ENCODE peak calls at places on chromosomes 2 and 18, in five cellular contexts. P is brain microvascular endothelial cell, R is pancreas, N is mesendoderm, H is heart right ventricle. O is an unnamed sample.
A peak's percentile ranks its signal among the peaks of the same experiment; 100 is the strongest.

GRCh38 chr2:10279472-10279870 is 23.2 kb upstream of the HPCAL1 start:
- DNase-seq in P (no peak), R (no peak), N (no peak), H (no peak), O (no peak)

GRCh38 chr2:68390600-68390999 is 25.5 kb downstream of the PLEK start:
- DNase-seq in P (no peak), R (no peak), N (no peak), H (no peak), O (no peak)

GRCh38 chr2:118437501-118437900 is 349.2 kb downstream of the INSIG2 start:
- DNase-seq in P (no peak), R (no peak), N (no peak), H (no peak), O (no peak)

GRCh38 chr2:202758638-202759037 is 112.9 kb downstream of the ICA1L start:
- DNase-seq in P (no peak), R (no peak), N (no peak), H (no peak), O (no peak)

GRCh38 chr2:39571197-39571731 is 94.5 kb upstream of the TMEM178A start:
- DNase-seq in P (no peak), R (no peak), N (peak; percentile 57), H (no peak), O (peak; percentile 68)

GRCh38 chr2:203818656-203819055 is 48.9 kb upstream of the CTLA4 start:
- DNase-seq in P (no peak), R (no peak), N (no peak), H (no peak), O (no peak)

GRCh38 chr18:51321696-51322095 is 124.2 kb upstream of the MEX3C start:
- DNase-seq in P (no peak), R (no peak), N (peak; percentile 42), H (no peak), O (no peak)

GRCh38 chr2:41040782-41041181 is 588.9 kb upstream of the SLC8A1 start:
- DNase-seq in P (no peak), R (no peak), N (no peak), H (no peak), O (no peak)

GRCh38 chr2:3536682-3537632 is 17.6 kb upstream of the ADI1 start:
- DNase-seq in P (peak; percentile 68), R (no peak), N (peak; percentile 72), H (peak; percentile 68), O (peak; percentile 73)

GRCh38 chr2:136117909-136118818 is at the start of gene CXCR4:
- DNase-seq in P (no peak), R (peak; percentile 37), N (peak; percentile 96), H (peak; percentile 76), O (peak; percentile 85)

GRCh38 chr2:98465456-98466201 is 21.0 kb downstream of the INPP4A start:
- DNase-seq in P (no peak), R (peak; percentile 47), N (no peak), H (peak; percentile 81), O (peak; percentile 66)

GRCh38 chr2:71605173-71605641 is 151.8 kb downstream of the DYSF start:
- DNase-seq in P (no peak), R (no peak), N (no peak), H (no peak), O (peak; percentile 35)

GRCh38 chr2:13006407-13006806 is 289.7 kb downstream of the TRIB2 start:
- DNase-seq in P (no peak), R (no peak), N (no peak), H (no peak), O (no peak)

GRCh38 chr2:212327171-212327809 is 211.3 kb downstream of the ERBB4 start:
- DNase-seq in P (no peak), R (no peak), N (no peak), H (no peak), O (no peak)

GRCh38 chr2:9107168-9108025 is 99.2 kb upstream of the ASAP2 start:
- DNase-seq in P (no peak), R (no peak), N (no peak), H (no peak), O (no peak)

GRCh38 chr2:233331536-233331935 is 22.8 kb upstream of the DGKD start:
- DNase-seq in P (no peak), R (no peak), N (no peak), H (peak; percentile 71), O (peak; percentile 81)

GRCh38 chr18:24274822-24275221 is 122.8 kb downstream of the OSBPL1A start:
- DNase-seq in P (no peak), R (no peak), N (no peak), H (peak; percentile 23), O (no peak)

GRCh38 chr2:140275427-140275826 is 1495.2 kb upstream of the NXPH2 start:
- DNase-seq in P (no peak), R (no peak), N (no peak), H (no peak), O (no peak)

GRCh38 chr18:77013777-77014525 is 118.6 kb downstream of the MBP start:
- DNase-seq in P (no peak), R (no peak), N (no peak), H (peak; percentile 68), O (peak; percentile 73)

GRCh38 chr18:75880913-75881504 is 453.5 kb upstream of the SMIM21 start:
- DNase-seq in P (no peak), R (no peak), N (no peak), H (no peak), O (no peak)

GRCh38 chr2:41527525-41528323 is 520.1 kb upstream of the PKDCC start:
- DNase-seq in P (no peak), R (no peak), N (no peak), H (no peak), O (no peak)

GRCh38 chr2:79887747-79888374 is 375.0 kb downstream of the CTNNA2 start:
- DNase-seq in P (peak; percentile 48), R (peak; percentile 48), N (peak; percentile 69), H (peak; percentile 17), O (peak; percentile 47)

GRCh38 chr18:58223717-58224424 is 179.8 kb downstream of the NEDD4L start:
- DNase-seq in P (peak; percentile 87), R (peak; percentile 85), N (peak; percentile 51), H (peak; percentile 71), O (peak; percentile 84)

GRCh38 chr18:58221060-58221725 is 177.2 kb downstream of the NEDD4L start:
- DNase-seq in P (peak; percentile 92), R (peak; percentile 54), N (peak; percentile 98), H (no peak), O (no peak)

GRCh38 chr18:58224425-58224750 is 180.4 kb downstream of the NEDD4L start:
- DNase-seq in P (no peak), R (no peak), N (no peak), H (no peak), O (no peak)

GRCh38 chr18:58225101-58225500 is 181.1 kb downstream of the NEDD4L start:
- DNase-seq in P (no peak), R (no peak), N (no peak), H (no peak), O (no peak)

DNA sequence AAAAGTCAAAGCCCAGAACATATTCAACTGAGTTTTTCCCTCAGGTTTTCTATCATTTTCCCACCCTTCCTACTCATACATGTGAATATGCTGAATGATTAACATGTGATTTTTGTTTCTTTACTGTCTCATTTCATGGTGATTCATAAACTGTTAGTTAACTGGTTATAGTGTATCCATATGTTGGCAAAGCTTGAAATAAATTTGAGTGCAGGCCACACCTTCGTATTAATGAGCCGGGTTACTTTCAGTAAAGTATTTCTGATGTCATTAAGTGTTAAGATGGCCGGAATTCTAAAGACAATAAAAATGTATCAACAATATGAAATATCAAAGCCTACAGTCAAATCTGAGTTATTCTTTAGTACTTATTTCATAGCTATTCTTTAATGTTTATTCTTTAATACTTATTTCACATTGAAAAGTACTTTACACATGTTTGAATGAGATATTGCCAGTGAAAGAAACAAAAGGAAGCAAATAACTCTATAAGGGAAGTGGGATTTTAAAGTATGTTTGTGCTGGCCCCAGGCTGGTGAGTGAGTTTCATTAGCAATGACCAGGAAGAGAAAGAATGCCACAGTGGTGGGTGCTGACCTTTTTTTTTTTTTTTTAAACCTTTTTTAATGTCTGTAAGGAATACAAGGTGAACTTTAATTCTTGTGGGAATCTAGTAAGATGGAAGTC is 178.6 kb downstream of the NEDD4L start:
- DNase-seq in P (no peak), R (no peak), N (no peak), H (no peak), O (no peak)
- H3K27ac ChIP-seq in P (peak overlapping the region; percentile 94), R (peak overlapping the region; percentile 94), N (no peak overlapping the region), H (no peak overlapping the region), O (no peak overlapping the region)

GRCh38 chr2:157036715-157037114 is 220.8 kb upstream of the GALNT5 start:
- DNase-seq in P (no peak), R (no peak), N (no peak), H (no peak), O (no peak)

DNA sequence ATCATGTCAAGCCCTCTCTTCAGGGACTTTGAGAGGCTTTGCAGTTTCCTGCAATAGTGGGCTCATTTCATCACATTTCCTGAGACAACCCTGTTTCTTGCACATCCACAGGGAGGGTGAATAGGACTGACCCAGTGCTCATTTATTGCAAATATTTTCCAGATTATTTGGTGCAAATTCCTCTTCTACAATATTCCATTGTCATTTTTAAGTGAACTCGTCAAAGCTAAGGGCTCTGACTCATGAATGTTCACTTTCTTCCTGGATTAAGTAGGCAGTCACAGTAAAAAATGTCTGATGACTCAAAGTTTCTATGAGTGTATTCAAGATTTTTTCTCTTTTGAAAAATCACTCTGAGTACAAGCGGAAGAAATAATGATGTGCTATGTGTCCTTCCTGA is 225.5 kb upstream of the GALNT5 start:
- DNase-seq in P (peak; percentile 76), R (no peak), N (no peak), H (no peak), O (no peak)
- H3K27ac ChIP-seq in P (peak overlapping the region; percentile 42), R (no peak overlapping the region), N (no peak overlapping the region), H (no peak overlapping the region), O (no peak overlapping the region)

GRCh38 chr2:46001290-46001689 is 295.9 kb upstream of the EPAS1 start:
- DNase-seq in P (no peak), R (no peak), N (no peak), H (no peak), O (no peak)
- H3K27ac ChIP-seq in P (no peak overlapping the region), R (no peak overlapping the region), N (no peak overlapping the region), H (peak overlapping the region; percentile 51), O (peak overlapping the region; percentile 35)

DNA sequence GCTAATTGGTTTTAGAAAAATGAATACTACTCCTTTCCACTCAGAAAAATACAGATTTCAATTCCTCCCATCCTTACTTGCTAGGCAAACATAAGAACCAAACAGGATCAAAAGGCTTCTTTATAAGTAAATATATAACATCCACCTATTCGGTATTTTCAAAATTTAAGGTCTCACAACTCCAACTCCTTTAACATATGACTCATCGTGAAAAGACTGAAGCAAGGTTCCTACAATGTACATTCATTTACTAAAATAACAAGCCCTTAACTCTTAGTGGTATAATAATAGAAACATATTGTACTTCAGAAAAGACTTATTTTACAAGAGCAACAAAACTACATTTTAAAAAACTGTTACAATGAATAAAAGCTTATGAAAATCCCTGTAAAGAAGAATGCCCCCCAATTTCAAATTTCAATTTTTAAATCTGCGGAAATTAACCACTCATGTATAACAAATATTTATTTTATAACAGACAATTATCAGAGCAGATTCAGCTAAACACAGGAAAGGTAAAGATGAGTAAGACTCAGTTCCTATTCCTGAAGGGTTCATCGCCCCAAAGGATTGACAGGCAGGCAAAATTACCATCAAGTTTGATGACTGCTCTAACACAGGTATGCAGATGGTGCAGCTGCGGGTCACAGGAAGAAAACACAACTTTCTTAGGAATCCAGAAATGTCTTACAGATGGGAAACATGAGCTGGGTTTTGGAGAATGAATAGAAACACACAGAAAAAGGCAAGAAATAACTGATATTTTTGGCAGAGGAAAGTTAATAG is 96.4 kb downstream of the COBLL1 start:
- DNase-seq in P (no peak), R (no peak), N (no peak), H (no peak), O (no peak)
- H3K27ac ChIP-seq in P (no peak overlapping the region), R (no peak overlapping the region), N (no peak overlapping the region), H (no peak overlapping the region), O (no peak overlapping the region)

GRCh38 chr2:227185616-227186015 is 21.2 kb downstream of the COL4A3 start:
- DNase-seq in P (no peak), R (no peak), N (no peak), H (no peak), O (no peak)
- H3K27ac ChIP-seq in P (no peak overlapping the region), R (no peak overlapping the region), N (no peak overlapping the region), H (no peak overlapping the region), O (no peak overlapping the region)

O was measured in adrenal gland.